ENCODE peak calls at places on chromosomes 12 and 14, in nine cellular contexts. One of them, this sample, is unnamed.

GRCh38 chr14:31194661-31195060 is 12.9 kb downstream of the HECTD1 start:
- DNase-seq in ascending aorta: no peak
- DNase-seq in NCI-H69: no peak
- DNase-seq in NCI-H1092: no peak
- DNase-seq in epithelial cell of prostate: no peak
- DNase-seq in posterior cingulate gyrus: no peak
- DNase-seq in stimulated activated CD8-positive, alpha-beta memory T cell treated with anti-CD3 and anti-CD28 coated beads, Interleukin-12 subunit alpha, Interleukin-12 subunit beta, amount 100 ng/mL, for 4 hours: no peak
- DNase-seq in Right ventricle myocardium superior: no peak
- DNase-seq in endothelial cell: no peak
- DNase-seq in this sample: no peak

GRCh38 chr14:90060312-90060964 is 1.4 kb upstream of the KCNK13 start:
- DNase-seq in stimulated activated CD8-positive, alpha-beta memory T cell treated with anti-CD3 and anti-CD28 coated beads, Interleukin-12 subunit alpha, Interleukin-12 subunit beta, amount 100 ng/mL, for 4 hours: peak; percentile 25
- DNase-seq in ascending aorta: no peak
- DNase-seq in Right ventricle myocardium superior: peak; percentile 60
- DNase-seq in NCI-H69: peak; percentile 96
- DNase-seq in NCI-H1092: peak; percentile 34
- DNase-seq in posterior cingulate gyrus: peak; percentile 27
- DNase-seq in endothelial cell: peak; percentile 65
- DNase-seq in epithelial cell of prostate: peak; percentile 29
- DNase-seq in this sample: peak; percentile 31

GRCh38 chr14:54366726-54367707 is 29.8 kb upstream of the CDKN3 start:
- DNase-seq in posterior cingulate gyrus: no peak
- DNase-seq in endothelial cell: peak; percentile 38
- DNase-seq in Right ventricle myocardium superior: no peak
- DNase-seq in NCI-H69: peak; percentile 71
- DNase-seq in epithelial cell of prostate: no peak
- DNase-seq in ascending aorta: no peak
- DNase-seq in stimulated activated CD8-positive, alpha-beta memory T cell treated with anti-CD3 and anti-CD28 coated beads, Interleukin-12 subunit alpha, Interleukin-12 subunit beta, amount 100 ng/mL, for 4 hours: no peak
- DNase-seq in NCI-H1092: peak; percentile 33
- DNase-seq in this sample: peak; percentile 42

GRCh38 chr12:7175493-7175892 is 14.0 kb upstream of the PEX5 start:
- DNase-seq in epithelial cell of prostate: no peak
- DNase-seq in posterior cingulate gyrus: no peak
- DNase-seq in NCI-H1092: no peak
- DNase-seq in stimulated activated CD8-positive, alpha-beta memory T cell treated with anti-CD3 and anti-CD28 coated beads, Interleukin-12 subunit alpha, Interleukin-12 subunit beta, amount 100 ng/mL, for 4 hours: no peak
- DNase-seq in endothelial cell: no peak
- DNase-seq in Right ventricle myocardium superior: no peak
- DNase-seq in ascending aorta: no peak
- DNase-seq in NCI-H69: no peak
- DNase-seq in this sample: no peak

GRCh38 chr14:104735830-104736642 is 12.0 kb downstream of the ADSS1 start:
- DNase-seq in NCI-H69: no peak
- DNase-seq in Right ventricle myocardium superior: peak; percentile 93
- DNase-seq in epithelial cell of prostate: no peak
- DNase-seq in endothelial cell: peak; percentile 53
- DNase-seq in stimulated activated CD8-positive, alpha-beta memory T cell treated with anti-CD3 and anti-CD28 coated beads, Interleukin-12 subunit alpha, Interleukin-12 subunit beta, amount 100 ng/mL, for 4 hours: no peak
- DNase-seq in posterior cingulate gyrus: peak; percentile 38
- DNase-seq in NCI-H1092: no peak
- DNase-seq in ascending aorta: peak; percentile 97
- DNase-seq in this sample: no peak

GRCh38 chr12:50901685-50902113 is 50.6 kb upstream of the HIGD1C start:
- DNase-seq in NCI-H69: peak; percentile 80
- DNase-seq in endothelial cell: no peak
- DNase-seq in posterior cingulate gyrus: no peak
- DNase-seq in Right ventricle myocardium superior: no peak
- DNase-seq in NCI-H1092: no peak
- DNase-seq in epithelial cell of prostate: no peak
- DNase-seq in ascending aorta: no peak
- DNase-seq in stimulated activated CD8-positive, alpha-beta memory T cell treated with anti-CD3 and anti-CD28 coated beads, Interleukin-12 subunit alpha, Interleukin-12 subunit beta, amount 100 ng/mL, for 4 hours: no peak
- DNase-seq in this sample: no peak

GRCh38 chr12:75137896-75138295 is 71.7 kb downstream of the KCNC2 start:
- DNase-seq in endothelial cell: no peak
- DNase-seq in NCI-H1092: no peak
- DNase-seq in posterior cingulate gyrus: no peak
- DNase-seq in Right ventricle myocardium superior: no peak
- DNase-seq in NCI-H69: no peak
- DNase-seq in epithelial cell of prostate: no peak
- DNase-seq in ascending aorta: no peak
- DNase-seq in stimulated activated CD8-positive, alpha-beta memory T cell treated with anti-CD3 and anti-CD28 coated beads, Interleukin-12 subunit alpha, Interleukin-12 subunit beta, amount 100 ng/mL, for 4 hours: no peak
- DNase-seq in this sample: no peak

GRCh38 chr14:32201816-32202467 is at the start of gene RNU6-7:
- DNase-seq in ascending aorta: peak; percentile 67
- DNase-seq in NCI-H1092: no peak
- DNase-seq in NCI-H69: peak; percentile 78
- DNase-seq in Right ventricle myocardium superior: no peak
- DNase-seq in endothelial cell: peak; percentile 39
- DNase-seq in stimulated activated CD8-positive, alpha-beta memory T cell treated with anti-CD3 and anti-CD28 coated beads, Interleukin-12 subunit alpha, Interleukin-12 subunit beta, amount 100 ng/mL, for 4 hours: no peak
- DNase-seq in posterior cingulate gyrus: no peak
- DNase-seq in epithelial cell of prostate: no peak
- DNase-seq in this sample: peak; percentile 16

GRCh38 chr12:102962986-102963385 is 5.5 kb downstream of the ASCL1 start:
- DNase-seq in stimulated activated CD8-positive, alpha-beta memory T cell treated with anti-CD3 and anti-CD28 coated beads, Interleukin-12 subunit alpha, Interleukin-12 subunit beta, amount 100 ng/mL, for 4 hours: no peak
- DNase-seq in ascending aorta: no peak
- DNase-seq in posterior cingulate gyrus: no peak
- DNase-seq in endothelial cell: no peak
- DNase-seq in NCI-H1092: no peak
- DNase-seq in NCI-H69: no peak
- DNase-seq in Right ventricle myocardium superior: no peak
- DNase-seq in epithelial cell of prostate: no peak
- DNase-seq in this sample: no peak

GRCh38 chr12:50052964-50053363 is 4.4 kb upstream of the ASIC1 start:
- DNase-seq in epithelial cell of prostate: no peak
- DNase-seq in ascending aorta: no peak
- DNase-seq in Right ventricle myocardium superior: no peak
- DNase-seq in stimulated activated CD8-positive, alpha-beta memory T cell treated with anti-CD3 and anti-CD28 coated beads, Interleukin-12 subunit alpha, Interleukin-12 subunit beta, amount 100 ng/mL, for 4 hours: no peak
- DNase-seq in posterior cingulate gyrus: no peak
- DNase-seq in NCI-H1092: no peak
- DNase-seq in endothelial cell: no peak
- DNase-seq in NCI-H69: peak; percentile 71
- DNase-seq in this sample: no peak

GRCh38 chr12:92544321-92544720 is 158.5 kb upstream of the PLEKHG7 start:
- DNase-seq in posterior cingulate gyrus: no peak
- DNase-seq in epithelial cell of prostate: no peak
- DNase-seq in ascending aorta: no peak
- DNase-seq in NCI-H69: no peak
- DNase-seq in Right ventricle myocardium superior: no peak
- DNase-seq in NCI-H1092: no peak
- DNase-seq in stimulated activated CD8-positive, alpha-beta memory T cell treated with anti-CD3 and anti-CD28 coated beads, Interleukin-12 subunit alpha, Interleukin-12 subunit beta, amount 100 ng/mL, for 4 hours: no peak
- DNase-seq in endothelial cell: no peak
- DNase-seq in this sample: no peak

GRCh38 chr12:131452444-131452860 is 258.4 kb upstream of the SFSWAP start:
- DNase-seq in stimulated activated CD8-positive, alpha-beta memory T cell treated with anti-CD3 and anti-CD28 coated beads, Interleukin-12 subunit alpha, Interleukin-12 subunit beta, amount 100 ng/mL, for 4 hours: no peak
- DNase-seq in NCI-H69: no peak
- DNase-seq in NCI-H1092: no peak
- DNase-seq in endothelial cell: peak; percentile 61
- DNase-seq in epithelial cell of prostate: no peak
- DNase-seq in posterior cingulate gyrus: no peak
- DNase-seq in Right ventricle myocardium superior: no peak
- DNase-seq in ascending aorta: peak; percentile 30
- DNase-seq in this sample: no peak

GRCh38 chr12:109773384-109774011 is 59.7 kb downstream of the TRPV4 start:
- DNase-seq in NCI-H69: peak; percentile 26
- DNase-seq in Right ventricle myocardium superior: peak; percentile 60
- DNase-seq in stimulated activated CD8-positive, alpha-beta memory T cell treated with anti-CD3 and anti-CD28 coated beads, Interleukin-12 subunit alpha, Interleukin-12 subunit beta, amount 100 ng/mL, for 4 hours: no peak
- DNase-seq in posterior cingulate gyrus: peak; percentile 35
- DNase-seq in epithelial cell of prostate: no peak
- DNase-seq in endothelial cell: no peak
- DNase-seq in ascending aorta: no peak
- DNase-seq in NCI-H1092: no peak
- DNase-seq in this sample: no peak

GRCh38 chr12:13891902-13892301 is 89.5 kb downstream of the GRIN2B start:
- DNase-seq in Right ventricle myocardium superior: no peak
- DNase-seq in endothelial cell: no peak
- DNase-seq in stimulated activated CD8-positive, alpha-beta memory T cell treated with anti-CD3 and anti-CD28 coated beads, Interleukin-12 subunit alpha, Interleukin-12 subunit beta, amount 100 ng/mL, for 4 hours: no peak
- DNase-seq in ascending aorta: no peak
- DNase-seq in epithelial cell of prostate: no peak
- DNase-seq in NCI-H1092: no peak
- DNase-seq in NCI-H69: no peak
- DNase-seq in posterior cingulate gyrus: no peak
- DNase-seq in this sample: no peak

GRCh38 chr12:94982456-94982855 is 21.0 kb downstream of the NDUFA12 start:
- DNase-seq in NCI-H69: no peak
- DNase-seq in ascending aorta: no peak
- DNase-seq in posterior cingulate gyrus: no peak
- DNase-seq in stimulated activated CD8-positive, alpha-beta memory T cell treated with anti-CD3 and anti-CD28 coated beads, Interleukin-12 subunit alpha, Interleukin-12 subunit beta, amount 100 ng/mL, for 4 hours: no peak
- DNase-seq in NCI-H1092: no peak
- DNase-seq in epithelial cell of prostate: no peak
- DNase-seq in Right ventricle myocardium superior: no peak
- DNase-seq in endothelial cell: no peak
- DNase-seq in this sample: no peak

GRCh38 chr14:102481791-102482238 is 27.8 kb downstream of the ANKRD9 start:
- DNase-seq in NCI-H69: peak; percentile 20
- DNase-seq in stimulated activated CD8-positive, alpha-beta memory T cell treated with anti-CD3 and anti-CD28 coated beads, Interleukin-12 subunit alpha, Interleukin-12 subunit beta, amount 100 ng/mL, for 4 hours: no peak
- DNase-seq in epithelial cell of prostate: peak; percentile 75
- DNase-seq in NCI-H1092: no peak
- DNase-seq in endothelial cell: no peak
- DNase-seq in posterior cingulate gyrus: no peak
- DNase-seq in Right ventricle myocardium superior: no peak
- DNase-seq in ascending aorta: no peak
- DNase-seq in this sample: no peak

GRCh38 chr14:103260629-103261124 is 73.4 kb upstream of the EIF5 start:
- DNase-seq in epithelial cell of prostate: peak; percentile 33
- DNase-seq in NCI-H1092: peak; percentile 21
- DNase-seq in ascending aorta: peak; percentile 71
- DNase-seq in NCI-H69: peak; percentile 46
- DNase-seq in Right ventricle myocardium superior: peak; percentile 57
- DNase-seq in endothelial cell: no peak
- DNase-seq in posterior cingulate gyrus: no peak
- DNase-seq in stimulated activated CD8-positive, alpha-beta memory T cell treated with anti-CD3 and anti-CD28 coated beads, Interleukin-12 subunit alpha, Interleukin-12 subunit beta, amount 100 ng/mL, for 4 hours: no peak
- DNase-seq in this sample: no peak